ENCODE peak calls at places on chromosomes 12 and 14, in five cellular contexts. I is HCT116, P is neural progenitor cell, J is DND-41, C is hepatocyte. N is an unnamed sample.

GRCh38 chr14:35213143-35213788 is 78.9 kb upstream of the PSMA6 start:
- DNase-seq in C (no peak), J (no peak), I (no peak), P (no peak), N (peak; percentile 40)

GRCh38 chr12:108379761-108380160 is 40.6 kb upstream of the CMKLR1 start:
- DNase-seq in P (no peak), I (no peak), C (no peak), J (no peak), N (no peak)

GRCh38 chr14:34649344-34649743 is 19.4 kb upstream of the SNX6 start:
- DNase-seq in C (no peak), P (no peak), J (no peak), I (no peak), N (peak; percentile 73)

GRCh38 chr12:78406776-78407335 is 457.7 kb upstream of the SYT1 start:
- DNase-seq in P (no peak), I (no peak), C (no peak), J (no peak), N (no peak)

GRCh38 chr14:40393143-40393542 is 960.9 kb upstream of the FBXO33 start:
- DNase-seq in C (no peak), J (no peak), I (no peak), P (no peak), N (no peak)

GRCh38 chr12:67640863-67641262 is 7.7 kb upstream of the DYRK2 start:
- DNase-seq in P (no peak), J (no peak), C (peak; percentile 28), I (no peak), N (no peak)

GRCh38 chr12:108685469-108686247 is 45.7 kb downstream of the CORO1C start:
- DNase-seq in I (no peak), J (no peak), P (no peak), C (no peak), N (peak; percentile 32)

GRCh38 chr14:70391493-70392391 is 25.1 kb downstream of the SYNJ2BP start:
- DNase-seq in J (no peak), C (peak; percentile 38), I (no peak), P (no peak), N (no peak)

GRCh38 chr12:12210983-12211382 is 55.9 kb downstream of the LRP6 start:
- DNase-seq in P (no peak), C (no peak), J (peak; percentile 45), I (no peak), N (no peak)

GRCh38 chr14:22657861-22658260 is 13.7 kb upstream of the OR6J1 start:
- DNase-seq in J (no peak), C (no peak), I (no peak), P (peak; percentile 17), N (peak; percentile 45)

GRCh38 chr12:32532951-32533350 is 133.6 kb downstream of the FGD4 start:
- DNase-seq in C (no peak), I (no peak), P (peak; percentile 16), J (no peak), N (no peak)

GRCh38 chr14:33376510-33376909 is 437.8 kb downstream of the NPAS3 start:
- DNase-seq in P (no peak), C (no peak), I (no peak), J (no peak), N (no peak)

GRCh38 chr12:64779349-64779974 is 20.3 kb upstream of the GNS start:
- DNase-seq in I (no peak), C (no peak), J (no peak), P (peak; percentile 9), N (no peak)

GRCh38 chr12:64780531-64781373 is 21.5 kb upstream of the GNS start:
- DNase-seq in C (peak; percentile 61), P (peak; percentile 81), J (no peak), I (no peak), N (peak; percentile 24)

GRCh38 chr12:64782181-64782580 is 23.0 kb upstream of the GNS start:
- DNase-seq in C (no peak), J (no peak), I (no peak), P (no peak), N (no peak)

GRCh38 chr12:64780220-64780530 is 21.0 kb upstream of the GNS start:
- DNase-seq in P (peak; percentile 65), I (no peak), J (no peak), C (no peak), N (no peak)

DNA sequence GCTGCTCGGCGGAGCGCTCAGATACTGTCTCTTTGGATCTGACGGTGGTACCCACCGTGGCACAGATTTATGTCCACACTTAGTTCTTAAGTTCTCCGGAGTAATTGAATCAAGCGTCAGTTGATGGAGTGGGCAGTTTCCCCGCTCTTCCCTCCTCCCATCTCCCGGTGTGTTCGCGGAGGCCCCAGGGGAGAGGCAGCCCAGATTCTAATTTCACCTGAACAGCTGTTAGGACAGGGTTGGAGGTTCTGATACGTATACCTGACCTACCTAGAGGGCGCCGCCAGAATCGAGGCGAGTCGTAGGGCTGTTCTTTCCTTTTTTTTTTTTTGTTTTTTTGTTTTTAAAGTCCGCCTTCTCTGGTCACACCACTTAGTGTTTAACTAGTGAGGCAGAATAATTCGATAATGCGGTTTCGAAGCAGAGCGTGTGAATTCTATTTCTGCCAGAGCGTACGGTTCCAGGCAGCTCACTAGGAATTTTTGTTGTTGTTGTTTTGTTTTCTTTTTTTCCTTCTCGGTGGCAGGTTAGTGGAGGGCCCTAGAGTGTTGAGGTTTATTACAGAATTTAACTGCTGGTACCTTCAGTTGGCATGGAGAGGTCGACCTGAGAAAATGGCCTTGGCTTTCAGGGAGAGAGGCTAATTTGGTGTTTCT is 22.3 kb upstream of the GNS start:
- DNase-seq in I (no peak), J (no peak), P (peak; percentile 85), C (no peak), N (no peak)
- TF ChIP-seq EZH2 in I (no peak), J (no peak), P (no peak), C (peak; percentile 38), N (peak; percentile 91)

GRCh38 chr12:57737467-57738141 is 938 bp downstream of the AGAP2 start:
- DNase-seq in I (no peak), P (peak; percentile 80), J (no peak), C (peak; percentile 60), N (no peak)

GRCh38 chr12:57738142-57738474 is 434 bp downstream of the AGAP2 start:
- DNase-seq in P (no peak), J (no peak), C (no peak), I (no peak), N (no peak)

GRCh38 chr12:57739914-57740538 is 1.5 kb upstream of the AGAP2 start:
- DNase-seq in I (no peak), C (no peak), J (no peak), P (peak; percentile 23), N (no peak)

GRCh38 chr12:57739387-57739786 is 845 bp upstream of the AGAP2 start:
- DNase-seq in J (no peak), I (no peak), P (peak; percentile 21), C (no peak), N (no peak)

DNA sequence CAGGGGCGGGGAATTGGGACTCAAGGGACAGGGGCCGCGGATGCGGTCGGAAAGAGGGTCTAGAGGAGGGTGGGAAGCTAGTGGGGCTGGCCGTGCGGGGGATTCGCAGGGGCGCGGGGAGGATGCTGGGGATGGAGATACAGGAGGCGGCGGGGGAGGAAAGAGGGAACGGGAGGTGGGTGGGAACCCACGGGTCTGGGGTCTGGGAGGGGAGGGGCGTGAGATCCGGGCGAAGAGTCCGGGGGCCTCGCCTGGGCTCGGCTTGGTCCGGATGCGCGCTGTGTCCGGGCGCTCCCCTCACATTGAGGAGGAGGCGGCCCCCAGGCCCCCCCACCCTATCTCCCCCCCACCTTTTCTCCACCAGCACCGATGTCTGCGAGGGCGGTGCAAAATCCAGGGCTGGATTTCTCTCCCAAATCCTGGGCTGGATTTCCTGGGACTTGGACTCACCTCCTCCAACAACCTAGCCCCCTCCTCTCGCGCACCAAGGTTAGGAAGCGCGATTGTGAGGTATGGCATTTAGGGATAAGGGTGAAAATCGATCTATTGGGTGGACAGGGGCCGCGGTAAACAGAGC is at the start of gene AGAP2:
- DNase-seq in J (no peak), P (peak; percentile 80), C (no peak), I (no peak), N (no peak)
- TF ChIP-seq EZH2 in J (no peak), P (no peak), C (no peak), I (no peak), N (no peak)

GRCh38 chr14:64880382-64881121 is 845 bp upstream of the SPTB start:
- DNase-seq in J (peak; percentile 68), I (peak; percentile 26), P (peak; percentile 86), C (peak; percentile 60), N (peak; percentile 9)
- TF ChIP-seq EZH2 in J (peak; percentile 85), I (no peak), P (peak; percentile 44), C (no peak), N (no peak)

GRCh38 chr12:54018608-54018984 is 9.6 kb upstream of the HOXC6 start:
- DNase-seq in P (no peak), J (no peak), I (no peak), C (no peak), N (peak; percentile 54)

GRCh38 chr12:54016478-54016964 is 7.7 kb downstream of the HOXC8 start:
- DNase-seq in P (no peak), J (no peak), C (peak; percentile 76), I (no peak), N (peak; percentile 74)

GRCh38 chr12:54017845-54018607 is 9.2 kb downstream of the HOXC8 start:
- DNase-seq in P (peak; percentile 87), I (peak; percentile 84), J (peak; percentile 98), C (peak; percentile 92), N (peak; percentile 93)

GRCh38 chr12:54016051-54016450 is 7.3 kb downstream of the HOXC8 start:
- DNase-seq in C (no peak), P (no peak), I (no peak), J (no peak), N (no peak)

DNA sequence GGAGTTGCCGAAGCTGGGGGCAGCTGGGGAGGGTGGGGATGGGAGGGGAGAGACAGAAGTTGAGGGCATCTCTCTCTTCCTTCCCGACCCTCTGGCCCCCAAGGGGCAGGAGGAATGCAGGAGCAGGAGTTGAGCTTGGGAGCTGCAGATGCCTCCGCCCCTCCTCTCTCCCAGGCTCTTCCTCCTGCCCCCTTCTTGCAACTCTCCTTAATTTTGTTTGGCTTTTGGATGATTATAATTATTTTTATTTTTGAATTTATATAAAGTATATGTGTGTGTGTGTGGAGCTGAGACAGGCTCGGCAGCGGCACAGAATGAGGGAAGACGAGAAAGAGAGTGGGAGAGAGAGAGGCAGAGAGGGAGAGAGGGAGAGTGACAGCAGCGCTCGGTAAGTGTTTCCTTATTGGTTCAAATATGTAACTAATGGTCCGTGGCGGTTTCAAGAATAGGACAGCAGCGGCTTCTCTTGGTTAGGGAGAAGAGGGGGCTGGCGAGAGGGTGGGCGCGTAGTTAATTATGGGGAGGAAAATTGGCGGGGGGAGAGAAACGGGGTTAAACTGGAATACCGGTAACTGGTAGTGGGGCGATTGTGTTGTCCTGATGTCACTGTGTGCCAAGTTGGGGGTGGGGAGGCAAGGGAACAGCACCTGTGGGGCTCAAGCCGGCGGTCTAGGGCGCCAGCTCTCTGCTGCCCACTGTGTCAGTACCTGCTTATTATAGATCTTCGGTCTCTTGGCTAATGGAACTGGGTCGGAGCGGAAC is 8.4 kb downstream of the HOXC8 start:
- DNase-seq in J (no peak), P (peak; percentile 41), I (no peak), C (no peak), N (peak; percentile 37)
- TF ChIP-seq EZH2 in J (no peak), P (peak; percentile 93), I (no peak), C (no peak), N (no peak)

N was measured in mammary epithelial cell.